ENCODE peak calls at places on chromosomes 11 and 22, in six cellular contexts. One of them, this sample, is unnamed.

GRCh38 chr22:43126506-43127165 is 16.1 kb downstream of the BIK start:
- DNase-seq in WTC11: no peak
- DNase-seq in adrenal gland: no peak
- DNase-seq in stimulated activated CD4-positive, alpha-beta T cell treated with anti-CD3 and anti-CD28 coated beads, Interleukin-4, amount 100 ng/mL, for 1 hour: no peak
- DNase-seq in NCI-H460: no peak
- DNase-seq in RPMI8226: no peak
- DNase-seq in this sample: peak

GRCh38 chr11:69094111-69094914 is 45.6 kb downstream of the TPCN2 start:
- DNase-seq in adrenal gland: no peak
- DNase-seq in WTC11: no peak
- DNase-seq in NCI-H460: no peak
- DNase-seq in RPMI8226: no peak
- DNase-seq in stimulated activated CD4-positive, alpha-beta T cell treated with anti-CD3 and anti-CD28 coated beads, Interleukin-4, amount 100 ng/mL, for 1 hour: no peak
- DNase-seq in this sample: no peak

GRCh38 chr11:78190871-78191538 is 2.3 kb downstream of the USP35 start:
- DNase-seq in NCI-H460: no peak
- DNase-seq in WTC11: no peak
- DNase-seq in adrenal gland: no peak
- DNase-seq in stimulated activated CD4-positive, alpha-beta T cell treated with anti-CD3 and anti-CD28 coated beads, Interleukin-4, amount 100 ng/mL, for 1 hour: no peak
- DNase-seq in RPMI8226: no peak
- DNase-seq in this sample: no peak

GRCh38 chr22:37705205-37705604 is 8.4 kb downstream of the TRIOBP start:
- DNase-seq in stimulated activated CD4-positive, alpha-beta T cell treated with anti-CD3 and anti-CD28 coated beads, Interleukin-4, amount 100 ng/mL, for 1 hour: no peak
- DNase-seq in WTC11: no peak
- DNase-seq in RPMI8226: no peak
- DNase-seq in NCI-H460: no peak
- DNase-seq in adrenal gland: no peak
- DNase-seq in this sample: no peak

GRCh38 chr22:43153916-43154315 is 2.6 kb downstream of the TSPO start:
- DNase-seq in NCI-H460: no peak
- DNase-seq in WTC11: no peak
- DNase-seq in adrenal gland: no peak
- DNase-seq in stimulated activated CD4-positive, alpha-beta T cell treated with anti-CD3 and anti-CD28 coated beads, Interleukin-4, amount 100 ng/mL, for 1 hour: no peak
- DNase-seq in RPMI8226: no peak
- DNase-seq in this sample: no peak

GRCh38 chr11:84383571-84383970 is 1097.4 kb upstream of the CCDC90B start:
- DNase-seq in WTC11: no peak
- DNase-seq in NCI-H460: no peak
- DNase-seq in RPMI8226: no peak
- DNase-seq in adrenal gland: peak
- DNase-seq in stimulated activated CD4-positive, alpha-beta T cell treated with anti-CD3 and anti-CD28 coated beads, Interleukin-4, amount 100 ng/mL, for 1 hour: no peak
- DNase-seq in this sample: no peak

GRCh38 chr11:19803506-19803998 is 90.9 kb downstream of the NAV2 start:
- DNase-seq in RPMI8226: no peak
- DNase-seq in stimulated activated CD4-positive, alpha-beta T cell treated with anti-CD3 and anti-CD28 coated beads, Interleukin-4, amount 100 ng/mL, for 1 hour: no peak
- DNase-seq in adrenal gland: no peak
- DNase-seq in WTC11: no peak
- DNase-seq in NCI-H460: no peak
- DNase-seq in this sample: no peak

GRCh38 chr11:119709171-119709570 is 19.8 kb downstream of the NECTIN1 start:
- DNase-seq in RPMI8226: no peak
- DNase-seq in stimulated activated CD4-positive, alpha-beta T cell treated with anti-CD3 and anti-CD28 coated beads, Interleukin-4, amount 100 ng/mL, for 1 hour: no peak
- DNase-seq in adrenal gland: no peak
- DNase-seq in NCI-H460: no peak
- DNase-seq in WTC11: no peak
- DNase-seq in this sample: no peak

GRCh38 chr11:134987223-134987768 is 575.3 kb upstream of the B3GAT1 start:
- DNase-seq in stimulated activated CD4-positive, alpha-beta T cell treated with anti-CD3 and anti-CD28 coated beads, Interleukin-4, amount 100 ng/mL, for 1 hour: no peak
- DNase-seq in RPMI8226: no peak
- DNase-seq in NCI-H460: no peak
- DNase-seq in adrenal gland: no peak
- DNase-seq in WTC11: no peak
- DNase-seq in this sample: no peak

GRCh38 chr11:60209977-60210376 is 27.1 kb upstream of the MS4A6A start:
- DNase-seq in stimulated activated CD4-positive, alpha-beta T cell treated with anti-CD3 and anti-CD28 coated beads, Interleukin-4, amount 100 ng/mL, for 1 hour: no peak
- DNase-seq in RPMI8226: no peak
- DNase-seq in adrenal gland: no peak
- DNase-seq in WTC11: no peak
- DNase-seq in NCI-H460: no peak
- DNase-seq in this sample: no peak

This sample was measured in HCT116.